ENCODE peak calls at places on chromosomes 3 and 15, in ten cellular contexts. R is uterus, S is colonic mucosa, F is cardiac fibroblast, V is Peyer's patch, I is PC-9, K is astrocyte of the spinal cord, Y is cardiac muscle cell, T is psoas muscle, N is fibroblast of the aortic adventitia. M is an unnamed sample.

GRCh38 chr3:32640939-32641725 is 43.9 kb upstream of the CNOT10 start:
- DNase-seq in R (no peak), S (peak), F (peak), V (no peak), I (no peak), K (no peak), Y (peak), T (no peak), N (peak), M (no peak)

GRCh38 chr15:42080585-42081462 is 13.5 kb downstream of the PLA2G4D start:
- DNase-seq in R (no peak), S (no peak), F (peak), V (peak), I (no peak), K (peak), Y (peak), T (no peak), N (peak), M (no peak)

GRCh38 chr3:195057716-195058115 is 213.2 kb downstream of the XXYLT1 start:
- DNase-seq in R (no peak), S (no peak), F (no peak), V (no peak), I (no peak), K (no peak), Y (no peak), T (no peak), N (no peak), M (no peak)

GRCh38 chr3:160133757-160134156 is 91.5 kb upstream of the C3orf80 start:
- DNase-seq in R (no peak), S (no peak), F (no peak), V (no peak), I (peak), K (no peak), Y (no peak), T (no peak), N (no peak), M (no peak)

GRCh38 chr3:143337387-143337786 is 217.8 kb downstream of the CHST2 start:
- DNase-seq in R (no peak), S (no peak), F (peak), V (no peak), I (no peak), K (no peak), Y (peak), T (no peak), N (no peak), M (peak)

GRCh38 chr15:38531509-38531908 is 33.1 kb downstream of the RASGRP1 start:
- DNase-seq in R (no peak), S (no peak), F (peak), V (no peak), I (peak), K (peak), Y (peak), T (no peak), N (no peak), M (no peak)

GRCh38 chr3:23567917-23568316 is 237.8 kb upstream of the UBE2E1 start:
- DNase-seq in R (no peak), S (no peak), F (peak), V (no peak), I (peak), K (peak), Y (peak), T (no peak), N (peak), M (peak)

GRCh38 chr3:30353711-30354467 is 252.5 kb upstream of the TGFBR2 start:
- DNase-seq in R (no peak), S (no peak), F (no peak), V (peak), I (no peak), K (no peak), Y (no peak), T (no peak), N (no peak), M (no peak)

GRCh38 chr3:23611737-23612295 is 193.9 kb upstream of the UBE2E1 start:
- DNase-seq in R (peak), S (no peak), F (peak), V (no peak), I (no peak), K (peak), Y (peak), T (peak), N (peak), M (peak)

GRCh38 chr3:5160926-5161858 is 26.3 kb upstream of the EDEM1 start:
- DNase-seq in R (no peak), S (no peak), F (peak), V (no peak), I (peak), K (peak), Y (no peak), T (no peak), N (peak), M (no peak)

GRCh38 chr3:86282106-86282787 is 708.7 kb downstream of the VGLL3 start:
- DNase-seq in R (no peak), S (no peak), F (no peak), V (no peak), I (no peak), K (no peak), Y (no peak), T (no peak), N (no peak), M (no peak)

GRCh38 chr3:43692085-43692484 is 1.3 kb downstream of the ABHD5 start:
- DNase-seq in R (no peak), S (no peak), F (no peak), V (no peak), I (no peak), K (no peak), Y (no peak), T (no peak), N (no peak), M (no peak)

DNA sequence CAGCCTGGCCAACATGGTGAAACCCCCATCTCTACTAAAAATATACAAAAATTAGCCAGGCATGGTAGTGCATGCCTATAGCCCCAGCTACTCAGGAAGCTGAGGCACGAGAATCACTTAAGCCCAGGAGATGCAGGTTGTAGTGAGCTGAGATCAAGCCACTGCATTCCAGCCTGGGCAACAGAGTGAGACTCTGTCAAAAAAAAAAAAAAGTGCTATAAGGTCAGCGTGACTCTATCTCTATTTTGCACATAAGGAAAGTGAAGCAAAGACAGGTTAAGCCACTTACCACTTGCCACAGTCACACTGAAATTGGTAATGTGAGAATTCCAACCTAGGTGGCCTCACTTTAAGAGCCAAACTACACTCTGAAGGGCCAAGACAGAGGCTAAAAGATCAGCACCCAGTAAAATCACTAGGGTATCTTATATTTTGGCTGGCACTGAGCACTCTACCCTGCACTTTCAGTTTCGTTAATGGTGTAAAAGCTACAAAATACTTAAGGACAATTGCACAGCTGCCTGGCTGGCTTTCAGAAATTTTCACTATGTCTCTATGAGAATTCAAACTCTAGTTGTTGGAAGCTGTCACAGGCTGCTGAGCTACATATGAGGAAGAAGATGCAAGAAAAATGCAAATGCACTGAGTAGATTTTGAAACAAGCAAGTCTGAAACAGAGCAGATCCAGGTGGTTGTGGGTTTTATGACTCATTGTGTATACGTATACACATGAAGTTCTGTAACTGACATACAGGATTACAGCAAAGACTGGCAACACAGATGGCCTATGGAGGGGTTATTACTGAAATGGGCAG is 32.7 kb downstream of the TRANK1 start:
- DNase-seq in R (no peak), S (no peak), F (peak), V (no peak), I (no peak), K (peak), Y (peak), T (no peak), N (peak), M (peak)
- H3K4me3 ChIP-seq in R (no peak), S (no peak), F (no peak), V (peak), I (no peak), K (no peak), Y (no peak), T (no peak), N (peak), M (no peak)

DNA sequence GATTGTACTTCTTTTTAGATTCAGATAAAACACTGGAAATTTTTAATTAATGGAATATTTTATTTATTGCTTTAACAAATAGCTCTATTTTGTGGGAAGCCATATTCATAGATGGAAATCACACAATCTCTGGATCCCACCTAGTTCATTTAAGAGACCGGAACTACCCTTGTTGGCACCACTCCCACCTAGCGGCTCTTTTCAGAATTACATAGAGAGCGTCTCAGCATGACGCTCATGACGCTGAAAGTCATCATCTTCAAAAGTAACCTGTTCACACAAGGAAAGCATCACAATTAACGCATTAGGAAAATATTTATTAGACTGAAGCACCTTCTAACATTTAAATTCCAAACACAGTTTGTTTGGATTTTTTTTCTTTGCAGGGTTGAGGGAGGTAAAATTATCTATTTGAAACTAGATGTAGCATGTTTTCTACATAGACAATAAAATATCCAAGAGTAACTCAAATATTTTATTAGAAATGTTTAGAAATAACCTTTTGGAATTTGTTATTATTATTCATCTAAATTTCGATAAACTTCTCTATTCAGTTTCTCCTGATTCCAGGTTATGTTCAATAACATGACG is 214.9 kb upstream of the ARRDC4 start:
- DNase-seq in R (no peak), S (peak), F (peak), V (peak), I (peak), K (no peak), Y (peak), T (no peak), N (peak), M (no peak)
- TF ChIP-seq CTCF in R (no peak), S (peak), F (peak), V (peak), I (peak), K (peak), Y (peak), T (peak), N (peak), M (peak)

GRCh38 chr3:190504354-190505125 is 9.3 kb upstream of the IL1RAP start:
- DNase-seq in R (no peak), S (no peak), F (no peak), V (no peak), I (no peak), K (no peak), Y (no peak), T (no peak), N (peak), M (no peak)
- H3K4me3 ChIP-seq in R (no peak), S (no peak), F (no peak), V (no peak), I (no peak), K (no peak), Y (no peak), T (no peak), N (no peak), M (no peak)

DNA sequence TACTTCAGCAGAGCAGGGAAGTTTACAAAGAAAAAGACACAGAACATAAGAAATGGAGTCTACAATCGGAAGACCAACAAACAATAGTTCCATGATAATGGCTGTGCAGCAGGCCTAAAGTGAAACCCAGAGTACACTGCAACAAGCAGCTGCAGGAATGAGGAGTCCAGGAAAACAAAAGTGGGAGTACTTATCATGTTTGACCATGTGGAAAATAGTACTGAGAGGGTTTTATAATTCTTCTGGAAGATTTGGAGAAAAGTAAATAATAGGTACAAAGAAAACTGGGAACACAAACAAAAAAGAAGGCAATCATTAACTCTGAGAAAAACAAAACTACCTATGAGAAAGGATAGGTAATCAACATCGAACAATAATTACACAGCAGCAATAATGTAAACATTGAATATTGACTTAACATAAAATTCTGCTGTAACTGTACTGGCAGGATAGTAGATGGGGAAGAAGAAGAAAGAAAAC is 87.5 kb downstream of the NEK10 start:
- DNase-seq in R (no peak), S (no peak), F (no peak), V (no peak), I (no peak), K (no peak), Y (no peak), T (no peak), N (no peak), M (no peak)
- TF ChIP-seq CTCF in R (no peak), S (no peak), F (no peak), V (no peak), I (no peak), K (no peak), Y (no peak), T (no peak), N (no peak), M (no peak)

GRCh38 chr3:89114841-89115223 is 7.4 kb downstream of the EPHA3 start:
- DNase-seq in R (no peak), S (no peak), F (no peak), V (no peak), I (no peak), K (no peak), Y (no peak), T (no peak), N (no peak), M (no peak)
- H3K4me3 ChIP-seq in R (peak), S (no peak), F (peak), V (peak), I (peak), K (peak), Y (peak), T (peak), N (no peak), M (peak)

GRCh38 chr3:189273736-189274135 is 102.0 kb downstream of the TPRG1 start:
- DNase-seq in R (no peak), S (no peak), F (peak), V (no peak), I (no peak), K (no peak), Y (no peak), T (no peak), N (no peak), M (no peak)

GRCh38 chr3:189267981-189268613 is 96.3 kb downstream of the TPRG1 start:
- DNase-seq in R (no peak), S (no peak), F (peak), V (no peak), I (peak), K (peak), Y (peak), T (no peak), N (peak), M (no peak)

GRCh38 chr3:189272500-189273119 is 100.8 kb downstream of the TPRG1 start:
- DNase-seq in R (no peak), S (no peak), F (no peak), V (no peak), I (no peak), K (no peak), Y (peak), T (no peak), N (no peak), M (no peak)

GRCh38 chr3:189269356-189269755 is 97.6 kb downstream of the TPRG1 start:
- DNase-seq in R (no peak), S (no peak), F (peak), V (no peak), I (no peak), K (no peak), Y (peak), T (no peak), N (peak), M (no peak)

DNA sequence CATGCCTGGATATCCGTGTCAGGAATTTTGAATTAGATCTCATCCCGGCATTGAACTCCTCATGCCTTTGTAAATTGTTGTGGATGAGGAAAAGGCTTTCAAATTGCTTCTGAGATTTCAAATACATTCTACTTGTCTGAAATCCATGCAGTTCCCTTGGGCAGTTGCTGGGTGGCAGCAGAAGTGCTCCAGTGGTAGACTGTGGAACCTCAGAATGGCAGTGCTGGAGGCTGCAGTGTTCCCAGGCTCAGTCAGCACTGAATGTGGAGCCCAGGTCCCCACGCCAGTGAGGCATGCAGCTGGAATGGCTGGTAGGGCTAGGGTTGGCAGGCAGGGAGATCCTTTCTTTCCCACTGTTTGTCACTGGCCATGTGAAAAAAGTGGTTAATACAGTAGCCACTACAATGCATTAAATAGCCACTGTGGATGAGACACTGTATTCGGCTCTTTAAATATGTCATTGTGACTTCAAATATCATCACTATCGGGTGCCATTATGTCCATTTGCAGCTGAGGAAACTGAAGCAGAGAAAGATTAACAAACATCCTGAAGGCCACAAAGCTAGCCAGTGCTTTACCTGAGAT is 98.6 kb downstream of the TPRG1 start:
- DNase-seq in R (no peak), S (peak), F (peak), V (peak), I (peak), K (peak), Y (peak), T (peak), N (peak), M (peak)
- TF ChIP-seq CTCF in R (peak), S (peak), F (peak), V (no peak), I (peak), K (peak), Y (peak), T (peak), N (peak), M (peak)

M was measured in astrocyte of the cerebellum.